ENCODE peak calls at places on chromosomes 13 and 19, in five cellular contexts. S, N, H, M and E are unnamed samples.

GRCh38 chr13:24038846-24039330 is 121.6 kb upstream of the SPATA13 start:
- DNase-seq in S (no peak), N (peak; percentile 74), H (no peak), M (no peak), E (no peak)

GRCh38 chr19:29806098-29806866 is 5.5 kb upstream of the CCNE1 start:
- DNase-seq in S (no peak), N (peak; percentile 44), H (no peak), M (peak; percentile 67), E (no peak)

GRCh38 chr13:41463823-41464602 is 6.7 kb downstream of the RGCC start:
- DNase-seq in S (no peak), N (no peak), H (no peak), M (no peak), E (no peak)

GRCh38 chr19:36032251-36033104 is at the start of gene CLIP3:
- DNase-seq in S (no peak), N (peak; percentile 62), H (no peak), M (peak; percentile 69), E (peak; percentile 27)

GRCh38 chr13:20414475-20415287 is 111.0 kb downstream of the CRYL1 start:
- DNase-seq in S (peak; percentile 11), N (no peak), H (no peak), M (no peak), E (no peak)

GRCh38 chr13:48123827-48124226 is 28.9 kb upstream of the MED4 start:
- DNase-seq in S (no peak), N (no peak), H (no peak), M (no peak), E (no peak)

GRCh38 chr13:37386276-37386675 is 212.3 kb downstream of the POSTN start:
- DNase-seq in S (no peak), N (peak; percentile 56), H (no peak), M (no peak), E (no peak)

GRCh38 chr13:112219753-112220152 is 152.8 kb downstream of the SOX1 start:
- DNase-seq in S (no peak), N (no peak), H (no peak), M (no peak), E (no peak)

GRCh38 chr13:111064661-111065060 is 50.4 kb upstream of the ARHGEF7 start:
- DNase-seq in S (no peak), N (no peak), H (no peak), M (no peak), E (no peak)

GRCh38 chr19:32543107-32543900 is 37.7 kb upstream of the PDCD5 start:
- DNase-seq in S (no peak), N (peak; percentile 6), H (no peak), M (no peak), E (no peak)

GRCh38 chr13:104196611-104197010 is 1130.4 kb upstream of the SLC10A2 start:
- DNase-seq in S (no peak), N (no peak), H (no peak), M (no peak), E (no peak)

GRCh38 chr13:79404985-79405384 is 1.1 kb downstream of the RBM26 start:
- DNase-seq in S (no peak), N (no peak), H (no peak), M (no peak), E (no peak)

GRCh38 chr19:36605101-36605838 is at the start of gene ZNF382:
- DNase-seq in S (peak; percentile 34), N (peak; percentile 41), H (peak; percentile 77), M (peak; percentile 83), E (peak; percentile 72)

GRCh38 chr13:112455476-112456059 is 79.4 kb downstream of the SPACA7 start:
- DNase-seq in S (no peak), N (no peak), H (no peak), M (no peak), E (no peak)

GRCh38 chr19:12270854-12271253 is 23.8 kb downstream of the ZNF44 start:
- DNase-seq in S (no peak), N (no peak), H (no peak), M (no peak), E (no peak)

GRCh38 chr19:15448778-15449619 is 757 bp downstream of the WIZ start:
- DNase-seq in S (no peak), N (no peak), H (no peak), M (no peak), E (no peak)

GRCh38 chr19:15498156-15498858 is 10.0 kb upstream of the CYP4F22 start:
- DNase-seq in S (no peak), N (no peak), H (no peak), M (no peak), E (no peak)

GRCh38 chr13:26946675-26947342 is 186.2 kb upstream of the GPR12 start:
- DNase-seq in S (peak; percentile 78), N (peak; percentile 73), H (no peak), M (no peak), E (no peak)

GRCh38 chr19:41325947-41326706 is 16.2 kb downstream of the CCDC97 start:
- DNase-seq in S (no peak), N (peak; percentile 80), H (no peak), M (no peak), E (no peak)

GRCh38 chr13:97386832-97387486 is 47.0 kb upstream of the RAP2A start:
- DNase-seq in S (no peak), N (no peak), H (no peak), M (no peak), E (no peak)

GRCh38 chr19:6825076-6825774 is 52.7 kb downstream of the VAV1 start:
- DNase-seq in S (no peak), N (no peak), H (no peak), M (no peak), E (no peak)

GRCh38 chr13:79450110-79450509 is 30.8 kb upstream of the NDFIP2 start:
- DNase-seq in S (no peak), N (no peak), H (no peak), M (no peak), E (no peak)

GRCh38 chr19:35041548-35042055 is at the start of gene HPN:
- DNase-seq in S (no peak), N (no peak), H (no peak), M (no peak), E (no peak)

GRCh38 chr13:28582225-28582891 is 76.6 kb upstream of the POMP start:
- DNase-seq in S (no peak), N (peak; percentile 53), H (no peak), M (no peak), E (no peak)

GRCh38 chr13:46667687-46668281 is 114.8 kb downstream of the LRCH1 start:
- DNase-seq in S (no peak), N (no peak), H (no peak), M (no peak), E (no peak)

GRCh38 chr13:41008349-41008980 is 10.7 kb downstream of the ELF1 start:
- DNase-seq in S (peak; percentile 43), N (peak; percentile 90), H (no peak), M (no peak), E (no peak)

GRCh38 chr19:940591-941291 is 14.9 kb downstream of the ARID3A start:
- DNase-seq in S (peak; percentile 88), N (peak; percentile 57), H (peak; percentile 77), M (peak; percentile 76), E (peak; percentile 73)

GRCh38 chr19:16228637-16229321 is 31.1 kb downstream of the AP1M1 start:
- DNase-seq in S (no peak), N (no peak), H (no peak), M (no peak), E (no peak)

GRCh38 chr13:73200432-73200831 is 141.6 kb downstream of the KLF5 start:
- DNase-seq in S (no peak), N (peak; percentile 49), H (no peak), M (no peak), E (no peak)

DNA sequence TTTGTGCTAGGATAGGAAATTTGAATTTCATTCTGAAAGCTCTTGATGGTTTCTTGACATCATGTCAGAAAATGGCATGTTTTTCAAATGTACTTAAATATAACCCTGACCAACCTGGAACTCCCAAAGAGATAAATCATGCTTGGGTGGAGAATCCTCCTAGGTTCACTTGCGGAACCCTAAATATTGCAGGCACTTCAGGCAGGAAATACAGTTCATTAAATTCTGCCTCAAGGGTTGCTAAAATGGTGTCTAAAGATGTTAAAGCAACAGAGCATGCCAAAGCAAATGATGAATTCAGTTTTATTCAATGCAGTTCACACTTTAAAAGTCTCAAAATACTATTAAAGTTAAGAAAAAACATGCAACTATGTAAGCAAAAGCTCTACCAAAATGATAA is 415.9 kb downstream of the SLITRK6 start:
- DNase-seq in S (no peak), N (no peak), H (no peak), M (no peak), E (no peak)
- H3K9me3 ChIP-seq in S (no peaks in the 10 kb centered on the region), N (no peaks in the 10 kb centered on the region), H (no peaks in the 10 kb centered on the region), M (peaks cover 6% of the 10 kb centered on the region), E (no peaks in the 10 kb centered on the region)

GRCh38 chr19:23904406-23904805 is 10.3 kb upstream of the ZNF726 start:
- DNase-seq in S (no peak), N (no peak), H (no peak), M (no peak), E (no peak)

GRCh38 chr19:23909222-23909621 is 5.5 kb upstream of the ZNF726 start:
- DNase-seq in S (no peak), N (no peak), H (no peak), M (no peak), E (no peak)

GRCh38 chr19:23906835-23907234 is 7.9 kb upstream of the ZNF726 start:
- DNase-seq in S (no peak), N (no peak), H (no peak), M (no peak), E (no peak)

GRCh38 chr19:23905771-23906170 is 8.9 kb upstream of the ZNF726 start:
- DNase-seq in S (peak; percentile 45), N (no peak), H (no peak), M (no peak), E (no peak)

GRCh38 chr19:23908165-23908564 is 6.5 kb upstream of the ZNF726 start:
- DNase-seq in S (no peak), N (no peak), H (no peak), M (no peak), E (no peak)
- H3K9me3 ChIP-seq in S (peaks cover 1% of the 10 kb centered on the region), N (peaks cover 2% of the 10 kb centered on the region), H (no peaks in the 10 kb centered on the region), M (peaks cover 29% of the 10 kb centered on the region), E (no peaks in the 10 kb centered on the region)

GRCh38 chr19:2814426-2814825 is 5.2 kb upstream of the ZNF554 start:
- DNase-seq in S (no peak), N (no peak), H (no peak), M (no peak), E (no peak)

GRCh38 chr19:2813235-2814160 is 6.2 kb upstream of the ZNF554 start:
- DNase-seq in S (no peak), N (no peak), H (no peak), M (no peak), E (no peak)

GRCh38 chr19:2815191-2815614 is 4.5 kb upstream of the ZNF554 start:
- DNase-seq in S (no peak), N (no peak), H (no peak), M (no peak), E (no peak)

GRCh38 chr19:2816641-2817040 is 3.0 kb upstream of the ZNF554 start:
- DNase-seq in S (no peak), N (no peak), H (no peak), M (no peak), E (no peak)

GRCh38 chr19:2815923-2816322 is 3.7 kb upstream of the ZNF554 start:
- DNase-seq in S (no peak), N (no peak), H (no peak), M (no peak), E (no peak)
- H3K9me3 ChIP-seq in S (no peaks in the 10 kb centered on the region), N (no peaks in the 10 kb centered on the region), H (no peaks in the 10 kb centered on the region), M (no peaks in the 10 kb centered on the region), E (no peaks in the 10 kb centered on the region)

GRCh38 chr19:23286477-23286876 is 36.3 kb upstream of the ZNF724 start:
- DNase-seq in S (no peak), N (no peak), H (no peak), M (no peak), E (no peak)
- H3K9me3 ChIP-seq in S (no peaks in the 10 kb centered on the region), N (peaks cover 5% of the 10 kb centered on the region), H (no peaks in the 10 kb centered on the region), M (no peaks in the 10 kb centered on the region), E (no peaks in the 10 kb centered on the region)